ENCODE peak calls at places on chromosomes 12 and 14, in six cellular contexts. S is GM12878, X is GM12891, D is K562, P is HepG2, O is H1. V is an unnamed sample.

GRCh38 chr12:547883-548470 is 88.2 kb downstream of the B4GALNT3 start:
- DNase-seq in S (no peak), X (no peak), D (no peak), P (no peak), O (no peak), V (no peak)

GRCh38 chr14:33249361-33249760 is 310.7 kb downstream of the NPAS3 start:
- DNase-seq in S (no peak), X (no peak), D (no peak), P (no peak), O (no peak), V (no peak)

GRCh38 chr12:26704684-26705475 is 128.1 kb downstream of the ITPR2 start:
- DNase-seq in S (no peak), X (no peak), D (no peak), P (peak; percentile 20), O (no peak), V (no peak)

GRCh38 chr12:76920182-76921014 is 41.6 kb upstream of the CSRP2 start:
- DNase-seq in S (no peak), X (no peak), D (no peak), P (no peak), O (no peak), V (no peak)

GRCh38 chr14:20469890-20470858 is 968 bp downstream of the PNP start:
- DNase-seq in S (no peak), X (peak; percentile 34), D (no peak), P (peak; percentile 47), O (peak; percentile 64), V (no peak)

GRCh38 chr14:105092912-105093425 is 27.7 kb upstream of the GPR132 start:
- DNase-seq in S (no peak), X (peak; percentile 70), D (peak; percentile 67), P (no peak), O (peak; percentile 59), V (peak; percentile 69)

GRCh38 chr12:57712671-57713070 is 18.7 kb downstream of the OS9 start:
- DNase-seq in S (no peak), X (no peak), D (no peak), P (no peak), O (peak; percentile 11), V (no peak)

GRCh38 chr14:83757896-83758295 is 1772.0 kb upstream of the FLRT2 start:
- DNase-seq in S (no peak), X (no peak), D (no peak), P (no peak), O (no peak), V (no peak)

GRCh38 chr12:22722081-22722480 is 97.1 kb downstream of the ETNK1 start:
- DNase-seq in S (no peak), X (no peak), D (no peak), P (no peak), O (no peak), V (no peak)

GRCh38 chr14:60977848-60978247 is 3.0 kb downstream of the TRMT5 start:
- DNase-seq in S (no peak), X (no peak), D (no peak), P (no peak), O (no peak), V (no peak)

GRCh38 chr12:119154435-119154818 is 24.3 kb upstream of the HSPB8 start:
- DNase-seq in S (no peak), X (no peak), D (peak; percentile 73), P (no peak), O (peak; percentile 98), V (no peak)

GRCh38 chr12:42296503-42297109 is 29.3 kb downstream of the ZCRB1 start:
- DNase-seq in S (no peak), X (no peak), D (peak; percentile 28), P (peak; percentile 50), O (peak; percentile 54), V (no peak)

GRCh38 chr12:48022180-48022521 is 17.9 kb upstream of the COL2A1 start:
- DNase-seq in S (no peak), X (no peak), D (no peak), P (no peak), O (no peak), V (no peak)

GRCh38 chr12:39807043-39807442 is 187.4 kb upstream of the ABCD2 start:
- DNase-seq in S (no peak), X (no peak), D (peak; percentile 63), P (peak; percentile 45), O (no peak), V (no peak)

GRCh38 chr12:25186788-25187397 is 8.1 kb downstream of the DNAI7 start:
- DNase-seq in S (peak; percentile 35), X (no peak), D (no peak), P (peak; percentile 30), O (no peak), V (no peak)

GRCh38 chr12:26017484-26018211 is 59.2 kb downstream of the RASSF8 start:
- DNase-seq in S (no peak), X (no peak), D (no peak), P (peak; percentile 50), O (peak; percentile 77), V (no peak)

GRCh38 chr14:104026024-104026423 is 59.5 kb upstream of the ASPG start:
- DNase-seq in S (no peak), X (no peak), D (no peak), P (no peak), O (no peak), V (no peak)

GRCh38 chr12:87378526-87378925 is 650.7 kb downstream of the C12orf50 start:
- DNase-seq in S (no peak), X (no peak), D (no peak), P (no peak), O (no peak), V (no peak)

GRCh38 chr14:47959753-47960152 is 284.3 kb upstream of the MDGA2 start:
- DNase-seq in S (no peak), X (no peak), D (no peak), P (no peak), O (no peak), V (no peak)

GRCh38 chr12:1634590-1635191 is 5.7 kb downstream of the WNT5B start:
- DNase-seq in S (no peak), X (peak; percentile 63), D (peak; percentile 65), P (peak; percentile 27), O (peak; percentile 88), V (peak; percentile 47)

GRCh38 chr12:79296128-79296527 is 394.6 kb downstream of the PAWR start:
- DNase-seq in S (no peak), X (no peak), D (no peak), P (no peak), O (no peak), V (no peak)

GRCh38 chr12:111367661-111368221 is 1.2 kb downstream of the PHETA1 start:
- DNase-seq in S (no peak), X (no peak), D (no peak), P (peak; percentile 91), O (no peak), V (no peak)
- TF ChIP-seq POLR2A in S (no peak), X (no peak), D (no peak), P (peak; percentile 64), O (no peak), V (no peak)

GRCh38 chr14:72883963-72884362 is 9.9 kb downstream of the DPF3 start:
- DNase-seq in S (peak; percentile 60), X (no peak), D (no peak), P (no peak), O (no peak), V (no peak)
- TF ChIP-seq TAF1 in S (no peak), X (no peak), D (no peak), P (no peak), O (no peak), V (no peak)

GRCh38 chr14:73752297-73752992 is 38.3 kb upstream of the PNMA1 start:
- DNase-seq in S (no peak), X (no peak), D (no peak), P (no peak), O (no peak), V (no peak)

GRCh38 chr14:73754911-73755360 is 40.8 kb upstream of the PNMA1 start:
- DNase-seq in S (no peak), X (no peak), D (no peak), P (no peak), O (no peak), V (no peak)

GRCh38 chr14:73753887-73754880 is 40.0 kb upstream of the PNMA1 start:
- DNase-seq in S (peak; percentile 61), X (no peak), D (no peak), P (no peak), O (no peak), V (no peak)

GRCh38 chr14:73751157-73751691 is 37.0 kb upstream of the PNMA1 start:
- DNase-seq in S (no peak), X (no peak), D (no peak), P (no peak), O (no peak), V (no peak)

DNA sequence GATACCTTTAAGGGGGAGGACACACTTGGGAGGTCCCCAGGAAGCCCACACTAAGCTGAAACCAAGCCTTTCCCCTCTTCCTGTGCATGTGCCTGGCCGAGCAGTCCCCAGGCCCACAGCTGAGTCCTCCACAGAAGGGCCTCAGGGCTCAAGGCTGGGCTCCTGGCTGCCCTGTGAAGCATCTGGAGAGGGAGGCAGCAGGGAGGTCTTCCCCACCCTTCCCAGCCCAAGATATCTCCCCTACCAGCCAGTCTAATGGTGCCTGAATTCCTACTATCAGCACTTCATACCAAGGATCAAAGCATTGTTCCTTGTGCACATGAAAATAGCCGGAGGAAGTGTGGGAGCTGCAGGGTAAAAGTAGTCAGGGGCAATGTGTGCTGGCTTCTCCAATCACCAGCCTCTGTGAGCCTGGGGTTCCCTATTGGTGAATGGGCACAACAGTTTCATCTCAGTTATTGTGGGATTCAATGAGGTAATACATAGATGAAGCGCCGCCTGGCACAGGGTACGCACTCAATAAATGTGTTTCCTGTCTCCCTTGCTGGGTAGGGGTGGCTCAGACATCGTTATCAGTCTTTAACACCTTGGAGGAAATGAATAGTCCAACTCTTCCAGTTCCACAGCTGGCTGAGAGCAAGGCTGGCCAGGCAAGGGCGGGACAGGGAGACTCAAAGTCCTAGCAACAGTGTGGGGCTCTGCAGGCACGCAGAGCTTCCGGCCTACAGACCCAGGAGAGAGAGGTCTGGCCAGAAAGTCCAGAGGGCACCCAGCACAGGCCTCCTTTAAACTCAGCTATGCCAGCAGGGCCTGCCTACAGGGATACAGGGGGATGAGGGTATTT is 39.1 kb upstream of the PNMA1 start:
- DNase-seq in S (no peak), X (no peak), D (peak; percentile 75), P (peak; percentile 84), O (no peak), V (no peak)
- TF ChIP-seq POLR2AphosphoS5 in S (no peak), X (no peak), D (peak; percentile 71), P (peak; percentile 36), O (no peak), V (no peak)

GRCh38 chr14:99164712-99165111 is 107.3 kb downstream of the BCL11B start:
- DNase-seq in S (no peak), X (no peak), D (no peak), P (no peak), O (no peak), V (no peak)

GRCh38 chr14:99169776-99170356 is 102.1 kb downstream of the BCL11B start:
- DNase-seq in S (no peak), X (no peak), D (no peak), P (no peak), O (peak; percentile 49), V (no peak)

GRCh38 chr14:99168330-99168729 is 103.7 kb downstream of the BCL11B start:
- DNase-seq in S (no peak), X (no peak), D (no peak), P (no peak), O (peak; percentile 22), V (no peak)

GRCh38 chr14:99163446-99163845 is 108.6 kb downstream of the BCL11B start:
- DNase-seq in S (no peak), X (no peak), D (no peak), P (no peak), O (no peak), V (no peak)

DNA sequence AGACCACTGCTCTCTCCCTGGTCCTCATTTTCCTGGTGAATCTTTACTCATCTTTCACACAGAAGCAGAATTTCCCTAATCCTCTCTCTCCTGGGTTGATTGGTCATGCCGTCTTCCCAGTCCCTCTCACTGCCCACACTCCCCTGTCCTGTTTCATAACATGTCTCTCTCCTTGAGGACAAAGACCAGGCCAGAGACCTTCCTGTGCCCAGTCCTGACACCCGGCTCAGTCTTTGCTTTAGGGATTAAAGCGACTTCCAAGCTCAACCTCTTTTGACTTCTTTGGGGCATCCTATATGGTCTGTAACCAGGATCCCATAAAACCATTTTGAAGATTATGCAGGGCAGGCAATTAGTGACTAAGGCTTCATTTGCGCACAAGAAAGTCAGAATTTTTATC is 105.5 kb downstream of the BCL11B start:
- DNase-seq in S (no peak), X (no peak), D (no peak), P (no peak), O (peak; percentile 24), V (no peak)
- TF ChIP-seq POLR2A in S (no peak), X (no peak), D (no peak), P (no peak), O (no peak), V (no peak)